ENCODE peak calls at places on chromosomes 6 and 20, in six cellular contexts. R is NCI-H2171, E is iPS-NIHi11, K is GM13976, F is fibroblast of villous mesenchyme, C is EL. D is an unnamed sample.

GRCh38 chr6:42766163-42766670 is 15.6 kb upstream of the BICRAL start:
- DNase-seq in R (no peak), E (no peak), K (no peak), F (no peak), C (peak; percentile 86), D (no peak)

GRCh38 chr20:24995741-24996448 is 3.3 kb upstream of the APMAP start:
- DNase-seq in R (no peak), E (no peak), K (no peak), F (no peak), C (no peak), D (no peak)

GRCh38 chr20:35395728-35396127 is 16.0 kb downstream of the UQCC1 start:
- DNase-seq in R (no peak), E (no peak), K (no peak), F (no peak), C (peak; percentile 92), D (no peak)

GRCh38 chr6:39100358-39100757 is 14.6 kb downstream of the SAYSD1 start:
- DNase-seq in R (no peak), E (no peak), K (no peak), F (no peak), C (no peak), D (no peak)

GRCh38 chr6:156832166-156832743 is 55.1 kb downstream of the ARID1B start:
- DNase-seq in R (no peak), E (no peak), K (no peak), F (no peak), C (peak; percentile 42), D (peak; percentile 36)

GRCh38 chr6:36735110-36735971 is 37.7 kb downstream of the RAB44 start:
- DNase-seq in R (no peak), E (no peak), K (peak; percentile 63), F (peak; percentile 87), C (peak; percentile 78), D (peak; percentile 25)

GRCh38 chr20:45445805-45446562 is 23.6 kb upstream of the WFDC2 start:
- DNase-seq in R (no peak), E (peak; percentile 82), K (peak; percentile 50), F (no peak), C (peak; percentile 31), D (no peak)

GRCh38 chr20:53495357-53495756 is 98.3 kb downstream of the ZNF217 start:
- DNase-seq in R (no peak), E (no peak), K (no peak), F (no peak), C (no peak), D (no peak)

GRCh38 chr6:107578642-107579332 is 88.9 kb downstream of the SOBP start:
- DNase-seq in R (no peak), E (peak; percentile 74), K (no peak), F (no peak), C (no peak), D (no peak)

GRCh38 chr20:13180986-13181889 is 39.8 kb upstream of the ISM1 start:
- DNase-seq in R (no peak), E (no peak), K (no peak), F (no peak), C (no peak), D (no peak)

GRCh38 chr6:128521302-128521632 is 868 bp upstream of the PTPRK start:
- DNase-seq in R (no peak), E (no peak), K (no peak), F (peak; percentile 61), C (no peak), D (no peak)

GRCh38 chr6:41509596-41509995 is 36.6 kb upstream of the FOXP4 start:
- DNase-seq in R (no peak), E (no peak), K (no peak), F (no peak), C (no peak), D (no peak)

GRCh38 chr6:43628392-43629103 is 516 bp downstream of the GTPBP2 start:
- DNase-seq in R (peak; percentile 63), E (peak; percentile 84), K (peak; percentile 68), F (peak; percentile 63), C (peak; percentile 73), D (no peak)

GRCh38 chr6:140485740-140486467 is 1111.5 kb upstream of the CITED2 start:
- DNase-seq in R (no peak), E (peak; percentile 10), K (no peak), F (peak; percentile 84), C (peak; percentile 89), D (peak; percentile 47)

GRCh38 chr6:91341473-91341872 is 754.6 kb upstream of the MAP3K7 start:
- DNase-seq in R (no peak), E (no peak), K (no peak), F (no peak), C (no peak), D (no peak)

GRCh38 chr6:105609375-105609991 is 206.6 kb upstream of the PREP start:
- DNase-seq in R (no peak), E (no peak), K (no peak), F (peak; percentile 91), C (peak; percentile 80), D (no peak)

GRCh38 chr20:36121981-36122930 is 32.3 kb upstream of the EPB41L1 start:
- DNase-seq in R (no peak), E (peak; percentile 64), K (no peak), F (no peak), C (no peak), D (no peak)

GRCh38 chr20:48724891-48725588 is 102.8 kb downstream of the PREX1 start:
- DNase-seq in R (no peak), E (no peak), K (no peak), F (no peak), C (no peak), D (no peak)

GRCh38 chr20:19288061-19288460 is 75.6 kb downstream of the SLC24A3 start:
- DNase-seq in R (no peak), E (no peak), K (no peak), F (peak; percentile 12), C (no peak), D (no peak)

GRCh38 chr20:32610897-32611218 is 25.7 kb upstream of the NOL4L start:
- DNase-seq in R (no peak), E (no peak), K (no peak), F (no peak), C (no peak), D (no peak)

GRCh38 chr20:25009218-25010145 is 16.9 kb upstream of the APMAP start:
- DNase-seq in R (no peak), E (no peak), K (no peak), F (no peak), C (no peak), D (no peak)

GRCh38 chr6:131787955-131788712 is 19.7 kb upstream of the ENPP1 start:
- DNase-seq in R (no peak), E (no peak), K (no peak), F (peak; percentile 28), C (peak; percentile 32), D (no peak)

GRCh38 chr6:51839975-51840374 is 247.4 kb downstream of the PKHD1 start:
- DNase-seq in R (no peak), E (no peak), K (no peak), F (no peak), C (no peak), D (no peak)

GRCh38 chr20:10982692-10983091 is 308.9 kb upstream of the JAG1 start:
- DNase-seq in R (no peak), E (peak; percentile 42), K (no peak), F (peak; percentile 92), C (peak; percentile 94), D (no peak)

GRCh38 chr6:2658788-2659187 is 91.9 kb downstream of the MYLK4 start:
- DNase-seq in R (no peak), E (no peak), K (peak; percentile 44), F (no peak), C (peak; percentile 10), D (no peak)

GRCh38 chr6:95866732-95867131 is 149.0 kb upstream of the FUT9 start:
- DNase-seq in R (no peak), E (peak; percentile 60), K (no peak), F (no peak), C (no peak), D (peak; percentile 6)

GRCh38 chr20:17681741-17682102 is 320 bp downstream of the RRBP1 start:
- DNase-seq in R (no peak), E (peak; percentile 35), K (no peak), F (no peak), C (no peak), D (no peak)

GRCh38 chr6:89291256-89291819 is 23.8 kb downstream of the GABRR2 start:
- DNase-seq in R (no peak), E (no peak), K (no peak), F (no peak), C (no peak), D (no peak)